ENCODE peak calls at places on chromosomes 5 and 9, in six cellular contexts. M, Z, I, J, H and U are unnamed samples. For H3K4me1, the result is how much of the 10 kb centered on the place peaks cover.

GRCh38 chr9:133844876-133845658 is 106.9 kb upstream of the SARDH start:
- DNase-seq in H (peak), J (no peak), I (no peak), M (no peak), Z (peak), U (no peak)

GRCh38 chr9:89383721-89384300 is 65.5 kb downstream of the SECISBP2 start:
- DNase-seq in I (no peak), Z (no peak), M (no peak), H (no peak), J (no peak), U (no peak)

GRCh38 chr9:16884952-16885513 is 14.6 kb upstream of the BNC2 start:
- DNase-seq in J (no peak), M (no peak), H (peak), Z (peak), I (no peak), U (peak)

GRCh38 chr5:151038292-151038745 is 17.9 kb downstream of the GPX3 start:
- DNase-seq in J (no peak), Z (no peak), I (no peak), H (no peak), M (no peak), U (no peak)

GRCh38 chr9:98596486-98596885 is 112.2 kb downstream of the GABBR2 start:
- DNase-seq in M (no peak), J (no peak), I (no peak), Z (no peak), H (no peak), U (no peak)

GRCh38 chr5:55324815-55325418 is 17.1 kb downstream of the MTREX start:
- DNase-seq in H (peak), J (no peak), I (no peak), Z (peak), M (no peak), U (peak)

GRCh38 chr9:91359083-91359482 is 2.6 kb downstream of the AUH start:
- DNase-seq in J (no peak), H (no peak), M (no peak), I (no peak), Z (no peak), U (no peak)

GRCh38 chr5:39199335-39199734 is 20.0 kb downstream of the FYB1 start:
- DNase-seq in Z (no peak), I (no peak), J (no peak), H (no peak), M (no peak), U (peak)

GRCh38 chr9:113587471-113588031 is 124.0 kb downstream of the RGS3 start:
- DNase-seq in J (no peak), H (peak), I (no peak), Z (peak), M (peak), U (peak)

GRCh38 chr5:82820958-82821880 is 256.0 kb downstream of the TMEM167A start:
- DNase-seq in Z (no peak), I (no peak), H (no peak), J (no peak), M (no peak), U (no peak)

GRCh38 chr5:74067748-74068541 is 441.9 kb downstream of the ARHGEF28 start:
- DNase-seq in M (no peak), H (no peak), J (no peak), Z (no peak), I (no peak), U (no peak)

GRCh38 chr5:45205403-45205961 is 396.7 kb downstream of the MRPS30 start:
- DNase-seq in H (no peak), J (peak), I (no peak), Z (no peak), M (peak), U (no peak)

GRCh38 chr5:73189816-73190451 is 16.9 kb downstream of the TMEM174 start:
- DNase-seq in Z (peak), J (no peak), M (peak), I (no peak), H (peak), U (no peak)

GRCh38 chr5:9546973-9547947 is 1.4 kb upstream of the SEMA5A start:
- DNase-seq in I (no peak), Z (peak), M (peak), H (peak), J (no peak), U (peak)

GRCh38 chr5:35857606-35858205 is 1.0 kb downstream of the IL7R start:
- DNase-seq in H (peak), I (no peak), J (no peak), Z (peak), M (no peak), U (peak)

GRCh38 chr5:150289551-150290390 is at the start of gene CAMK2A:
- DNase-seq in H (no peak), M (peak), Z (no peak), J (no peak), I (peak), U (peak)

GRCh38 chr9:133584559-133585476 is 24.4 kb downstream of the FAM163B start:
- DNase-seq in J (no peak), I (no peak), M (peak), Z (peak), H (no peak), U (no peak)

GRCh38 chr9:69299316-69299715 is 25.7 kb upstream of the ENTREP1 start:
- DNase-seq in J (no peak), I (no peak), Z (no peak), H (no peak), M (no peak), U (no peak)

GRCh38 chr5:145768863-145769262 is 66.3 kb downstream of the PRELID2 start:
- DNase-seq in Z (no peak), J (no peak), H (no peak), M (no peak), I (no peak), U (no peak)

GRCh38 chr9:74496819-74497749 is at the start of gene RORB:
- DNase-seq in I (peak), M (peak), H (peak), J (no peak), Z (peak), U (peak)

GRCh38 chr9:74497750-74498615 is 848 bp downstream of the RORB start:
- DNase-seq in I (peak), M (peak), Z (peak), H (no peak), J (no peak), U (no peak)

GRCh38 chr9:74499770-74500583 is 2.8 kb downstream of the RORB start:
- DNase-seq in M (peak), I (peak), H (no peak), Z (no peak), J (no peak), U (no peak)

GRCh38 chr9:74499111-74499601 is 2.0 kb downstream of the RORB start:
- DNase-seq in I (peak), H (no peak), J (no peak), M (peak), Z (no peak), U (no peak)

GRCh38 chr9:74498616-74499095 is 1.5 kb downstream of the RORB start:
- DNase-seq in M (peak), Z (no peak), I (peak), H (no peak), J (no peak), U (no peak)
- H3K4me1 ChIP-seq in M (under half), Z (under half), I (under half), H (under half), J (under half), U (under half)

GRCh38 chr5:136190904-136191303 is 2.1 kb downstream of the SMIM32 start:
- DNase-seq in J (no peak), I (no peak), M (no peak), H (no peak), Z (no peak), U (no peak)

GRCh38 chr5:136185974-136186373 is 7.0 kb downstream of the SMIM32 start:
- DNase-seq in I (no peak), M (no peak), Z (no peak), H (no peak), J (no peak), U (no peak)

GRCh38 chr5:136186786-136187185 is 6.2 kb downstream of the SMIM32 start:
- DNase-seq in J (no peak), Z (no peak), M (no peak), H (no peak), I (no peak), U (no peak)

GRCh38 chr5:136191304-136192014 is 1.5 kb downstream of the SMIM32 start:
- DNase-seq in M (peak), I (no peak), H (peak), Z (peak), J (no peak), U (peak)

GRCh38 chr5:136188859-136189258 is 4.1 kb downstream of the SMIM32 start:
- DNase-seq in Z (no peak), M (no peak), I (no peak), H (no peak), J (no peak), U (no peak)
- H3K14ac ChIP-seq in Z (no peak), M (no peak), I (no peak), H (no peak), J (no peak), U (no peak)

GRCh38 chr9:79911724-79912123 is 340.0 kb downstream of the TLE4 start:
- DNase-seq in H (no peak), J (no peak), I (no peak), M (no peak), Z (no peak), U (no peak)

GRCh38 chr9:79912641-79913040 is 340.9 kb downstream of the TLE4 start:
- DNase-seq in M (no peak), H (no peak), Z (no peak), J (no peak), I (no peak), U (no peak)

GRCh38 chr9:79917417-79917816 is 345.7 kb downstream of the TLE4 start:
- DNase-seq in H (no peak), I (no peak), M (no peak), J (no peak), Z (no peak), U (no peak)

DNA sequence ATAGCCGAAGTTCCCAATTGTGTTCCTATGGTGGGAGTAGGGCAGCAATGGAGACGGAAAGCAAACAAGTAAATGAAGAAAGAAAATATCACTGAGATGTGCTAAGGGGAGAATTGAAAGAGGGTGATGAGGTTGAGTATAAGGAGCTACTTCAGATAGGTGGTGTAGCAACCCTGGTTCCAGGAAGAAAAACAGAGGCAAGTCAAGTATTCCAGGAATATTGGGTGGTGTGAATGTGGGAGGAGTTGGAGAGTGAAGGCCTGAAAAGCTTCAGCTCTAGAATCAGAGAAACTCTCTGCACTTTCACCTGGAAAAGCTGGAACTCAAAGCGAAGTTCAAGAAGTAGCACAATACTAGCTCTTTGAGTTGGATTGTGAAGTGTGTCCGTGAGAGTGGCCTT is 342.1 kb downstream of the TLE4 start:
- DNase-seq in Z (no peak), I (no peak), J (no peak), M (no peak), H (no peak), U (no peak)
- H2AK5ac ChIP-seq in Z (no peak), I (no peak), J (no peak), M (no peak), H (no peak), U (no peak)

GRCh38 chr5:61350535-61350934 is 18.5 kb downstream of the ZSWIM6 start:
- DNase-seq in M (no peak), J (no peak), Z (no peak), H (no peak), I (no peak), U (no peak)
- H3K4me1 ChIP-seq in M (under half), J (under half), Z (under half), H (under half), I (under half), U (under half)

GRCh38 chr9:123453058-123453667 is 97.2 kb downstream of the CRB2 start:
- DNase-seq in H (no peak), I (no peak), Z (no peak), M (no peak), J (no peak), U (no peak)

GRCh38 chr9:123455187-123455586 is 99.2 kb downstream of the CRB2 start:
- DNase-seq in J (no peak), H (no peak), M (no peak), I (no peak), Z (no peak), U (no peak)

GRCh38 chr9:123453904-123454321 is 97.9 kb downstream of the CRB2 start:
- DNase-seq in H (no peak), Z (no peak), M (no peak), I (no peak), J (no peak), U (no peak)

GRCh38 chr9:123457586-123457985 is 101.6 kb downstream of the CRB2 start:
- DNase-seq in I (no peak), J (no peak), H (no peak), M (no peak), Z (no peak), U (no peak)

DNA sequence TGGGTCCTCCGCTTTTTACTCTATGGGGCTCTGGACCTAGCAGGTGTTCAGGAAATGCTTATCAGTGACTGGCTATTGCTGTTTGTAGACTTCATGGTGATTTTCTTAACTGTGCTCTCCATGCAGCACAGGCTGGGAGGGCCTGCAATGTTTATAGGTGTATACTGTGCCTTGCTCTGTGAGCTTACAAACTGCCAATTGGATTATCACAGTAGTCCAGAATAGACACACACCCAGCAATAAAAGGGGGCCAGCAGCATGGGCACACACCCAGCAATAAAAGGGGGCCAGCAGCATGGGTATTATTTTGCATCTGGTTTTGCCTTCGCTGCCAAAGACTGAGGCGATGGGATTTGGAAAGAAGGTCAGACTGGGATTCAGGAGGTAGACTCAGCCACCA is 100.0 kb downstream of the CRB2 start:
- DNase-seq in I (no peak), J (no peak), M (no peak), Z (no peak), H (no peak), U (no peak)
- H3K14ac ChIP-seq in I (no peak), J (no peak), M (no peak), Z (no peak), H (no peak), U (no peak)

DNA sequence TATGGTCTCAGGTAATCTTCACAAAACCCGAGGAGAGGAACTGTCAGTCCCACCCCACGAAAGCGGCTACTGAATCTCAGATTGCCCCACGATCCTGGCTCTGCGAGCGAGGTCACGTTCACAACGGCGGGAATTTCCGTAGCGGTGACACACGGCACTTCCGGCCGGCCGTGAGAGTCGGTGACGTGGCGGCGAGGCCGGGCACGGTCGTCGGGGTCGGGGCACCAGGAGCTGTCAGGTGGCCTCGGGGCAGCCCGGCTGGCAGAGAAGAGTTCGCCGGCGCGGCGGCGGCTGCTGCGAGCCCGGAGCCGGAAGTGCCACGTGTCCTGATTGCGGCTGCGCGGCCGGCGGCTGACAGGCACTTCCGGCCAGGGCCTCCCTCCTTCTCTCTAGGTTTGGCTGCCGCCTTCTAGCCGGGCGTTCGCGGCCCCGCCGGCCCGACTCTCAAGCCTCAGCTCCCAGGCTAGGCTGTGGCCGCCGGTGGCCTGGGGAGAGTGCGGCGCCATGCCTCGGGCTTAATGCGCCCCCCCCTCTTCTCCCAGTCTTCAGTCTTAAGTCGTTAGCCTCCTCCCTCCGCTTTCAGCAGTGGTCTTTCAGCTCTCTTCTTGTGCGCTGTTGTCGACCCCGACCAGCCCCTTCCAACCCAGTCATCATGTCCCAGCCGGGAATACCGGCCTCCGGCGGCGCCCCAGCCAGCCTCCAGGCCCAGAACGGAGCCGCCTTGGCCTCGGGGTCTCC is at the start of gene SEC24A:
- DNase-seq in I (peak), Z (peak), J (peak), H (peak), M (peak), U (peak)
- H2AK5ac ChIP-seq in I (peak), Z (peak), J (peak), H (peak), M (no peak), U (peak)

GRCh38 chr5:136016945-136017530 is 11.8 kb upstream of the TGFBI start:
- DNase-seq in M (no peak), I (no peak), J (no peak), Z (peak), H (peak), U (no peak)
- H3K4me1 ChIP-seq in M (under half), I (under half), J (under half), Z (under half), H (under half), U (under half)

GRCh38 chr5:158054388-158055092 is 195.6 kb upstream of the CLINT1 start:
- DNase-seq in H (no peak), J (no peak), Z (no peak), I (no peak), M (no peak), U (no peak)
- H3K14ac ChIP-seq in H (no peak), J (no peak), Z (no peak), I (no peak), M (no peak), U (no peak)

GRCh38 chr9:125241000-125241862 is at the start of gene HSPA5:
- DNase-seq in M (peak), J (peak), I (peak), H (peak), Z (peak), U (peak)

GRCh38 chr9:125240649-125240999 is 519 bp downstream of the HSPA5 start:
- DNase-seq in I (peak), J (no peak), H (no peak), Z (no peak), M (no peak), U (peak)

GRCh38 chr9:125243792-125244260 is 2.7 kb upstream of the HSPA5 start:
- DNase-seq in Z (no peak), H (no peak), I (no peak), J (no peak), M (no peak), U (no peak)

GRCh38 chr9:125239631-125240597 is 1.2 kb downstream of the HSPA5 start:
- DNase-seq in H (no peak), I (no peak), M (no peak), Z (no peak), J (no peak), U (peak)

DNA sequence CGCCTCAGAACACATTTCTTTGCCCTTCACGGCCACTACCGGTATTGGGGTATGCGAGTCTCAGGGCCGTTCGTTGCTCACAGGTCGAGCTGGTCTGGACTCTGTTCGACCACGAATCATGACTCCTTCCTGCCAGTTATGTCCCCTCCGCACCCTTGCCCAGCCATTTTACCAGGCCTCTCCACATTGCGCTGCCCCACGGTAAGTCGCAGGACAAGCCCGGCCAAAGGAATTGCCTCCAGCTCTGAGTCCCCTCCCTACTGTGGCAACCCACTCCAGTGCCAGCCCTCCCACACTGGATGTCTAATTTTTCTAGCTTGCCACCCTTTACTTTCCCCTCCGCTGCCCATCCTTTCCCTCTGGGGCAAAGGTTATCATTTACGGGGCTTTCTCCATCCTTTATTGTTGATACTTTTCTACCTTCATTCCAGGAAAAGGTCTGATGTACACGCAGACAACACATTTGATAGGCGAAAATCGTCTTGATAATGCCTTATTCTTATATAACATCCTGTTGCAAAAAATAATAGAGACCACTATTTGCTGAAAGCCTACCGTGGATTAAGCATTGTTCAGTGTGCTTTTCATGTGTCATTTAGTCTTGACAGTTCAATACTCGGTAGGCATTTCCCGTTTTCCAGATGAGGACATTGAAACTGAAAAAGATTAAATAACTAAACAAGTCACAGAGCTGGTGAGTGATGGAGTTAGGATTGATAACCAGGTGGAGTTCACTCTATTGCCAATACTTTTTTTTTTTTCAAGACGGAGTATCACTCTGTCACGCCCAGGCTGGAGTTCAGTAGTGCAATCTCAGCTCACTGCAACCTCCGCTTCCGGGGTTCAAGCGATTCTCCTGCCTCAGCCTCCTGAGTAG is 958 bp upstream of the HSPA5 start:
- DNase-seq in M (no peak), Z (no peak), J (no peak), I (no peak), H (no peak), U (peak)
- H2AK5ac ChIP-seq in M (no peak), Z (peak), J (peak), I (peak), H (peak), U (peak)

DNA sequence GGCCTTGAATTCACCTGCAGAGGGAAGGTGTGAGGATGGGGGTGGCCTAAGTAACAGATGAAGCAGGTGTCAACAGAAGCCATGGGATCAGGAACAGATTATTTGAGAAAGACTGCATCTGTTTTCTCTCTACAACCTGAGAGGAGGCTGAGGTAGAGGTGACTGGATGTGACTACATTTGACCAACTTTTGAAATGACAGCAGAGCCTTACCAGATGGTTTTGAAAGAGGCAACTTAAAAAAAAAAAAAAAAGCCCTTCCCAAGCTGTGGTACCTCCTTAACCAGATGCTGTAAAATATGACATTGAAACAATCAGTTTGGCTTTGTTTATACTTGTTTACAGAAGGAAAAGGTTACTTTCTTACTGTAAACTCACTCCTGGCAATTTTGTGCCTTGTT is 108.6 kb downstream of the TRIO start:
- DNase-seq in J (no peak), Z (no peak), I (no peak), M (no peak), H (no peak), U (no peak)
- H3K4me1 ChIP-seq in J (under half), Z (under half), I (under half), M (under half), H (under half), U (under half)